ENCODE peak calls at places on chromosome 7, in ten cellular contexts. Y is heart left ventricle, V is BJ, C is tibial artery, G is MG63, I is colonic mucosa, F is H7, S is HCT116, Z is AG04449, K is fibroblast of lung. E is an unnamed sample.

GRCh38 chr7:87147500-87147899 is 4.8 kb upstream of the DMTF1 start:
- DNase-seq in Y (no peak), V (no peak), C (no peak), G (no peak), I (no peak), F (no peak), S (no peak), Z (no peak), K (no peak), E (no peak)

GRCh38 chr7:102288285-102288930 is 1.7 kb downstream of the SH2B2 start:
- DNase-seq in Y (no peak), V (no peak), C (no peak), G (no peak), I (no peak), F (no peak), S (no peak), Z (no peak), K (no peak), E (no peak)

GRCh38 chr7:44280993-44281721 is 44.2 kb downstream of the CAMK2B start:
- DNase-seq in Y (peak; percentile 43), V (no peak), C (peak; percentile 9), G (no peak), I (no peak), F (peak; percentile 36), S (no peak), Z (no peak), K (no peak), E (peak; percentile 3)

GRCh38 chr7:12893292-12893691 is 205.9 kb downstream of the ARL4A start:
- DNase-seq in Y (no peak), V (no peak), C (no peak), G (no peak), I (no peak), F (no peak), S (no peak), Z (no peak), K (no peak), E (no peak)

GRCh38 chr7:21427861-21428641 is at the start of gene SP4:
- DNase-seq in Y (peak; percentile 97), V (peak; percentile 62), C (peak; percentile 94), G (peak; percentile 94), I (peak; percentile 95), F (peak; percentile 96), S (peak; percentile 81), Z (peak; percentile 52), K (peak; percentile 94), E (peak; percentile 97)

GRCh38 chr7:64192148-64192704 is 14.8 kb upstream of the ZNF735 start:
- DNase-seq in Y (no peak), V (no peak), C (no peak), G (no peak), I (no peak), F (no peak), S (no peak), Z (no peak), K (no peak), E (no peak)

GRCh38 chr7:125644113-125644512 is 714.5 kb upstream of the POT1 start:
- DNase-seq in Y (no peak), V (no peak), C (no peak), G (no peak), I (no peak), F (no peak), S (no peak), Z (no peak), K (no peak), E (peak; percentile 32)

GRCh38 chr7:130394421-130395188 is 14.3 kb downstream of the CPA1 start:
- DNase-seq in Y (no peak), V (no peak), C (no peak), G (no peak), I (no peak), F (no peak), S (no peak), Z (no peak), K (no peak), E (no peak)

GRCh38 chr7:132183822-132184380 is 392.4 kb downstream of the PLXNA4 start:
- DNase-seq in Y (no peak), V (no peak), C (no peak), G (no peak), I (no peak), F (no peak), S (no peak), Z (no peak), K (peak; percentile 4), E (peak; percentile 31)

GRCh38 chr7:134900430-134900876 is 85.9 kb upstream of the AGBL3 start:
- DNase-seq in Y (no peak), V (no peak), C (no peak), G (no peak), I (no peak), F (no peak), S (no peak), Z (no peak), K (no peak), E (no peak)

GRCh38 chr7:144410441-144410840 is 6.9 kb upstream of the NOBOX start:
- DNase-seq in Y (no peak), V (no peak), C (no peak), G (no peak), I (no peak), F (no peak), S (no peak), Z (no peak), K (no peak), E (no peak)

GRCh38 chr7:74627699-74628411 is 29.7 kb upstream of the GTF2I start:
- DNase-seq in Y (peak; percentile 32), V (no peak), C (no peak), G (peak; percentile 54), I (peak; percentile 57), F (peak; percentile 77), S (no peak), Z (peak; percentile 24), K (peak; percentile 76), E (peak; percentile 86)
- H3K4me3 ChIP-seq in Y (no peak overlapping the region), V (no peak overlapping the region), C (no peak overlapping the region), G (no peak overlapping the region), I (no peak overlapping the region), F (no peak overlapping the region), S (no peak overlapping the region), Z (no peak overlapping the region), K (peak overlapping the region; percentile 14), E (peak overlapping the region; percentile 34)

GRCh38 chr7:85471740-85472139 is 284.9 kb upstream of the SEMA3D start:
- DNase-seq in Y (no peak), V (peak; percentile 26), C (no peak), G (no peak), I (no peak), F (no peak), S (no peak), Z (peak; percentile 24), K (peak; percentile 76), E (no peak)

GRCh38 chr7:85474234-85474633 is 287.4 kb upstream of the SEMA3D start:
- DNase-seq in Y (no peak), V (no peak), C (no peak), G (no peak), I (no peak), F (no peak), S (no peak), Z (peak; percentile 28), K (no peak), E (no peak)

GRCh38 chr7:85475476-85475875 is 288.6 kb upstream of the SEMA3D start:
- DNase-seq in Y (no peak), V (no peak), C (no peak), G (no peak), I (no peak), F (no peak), S (no peak), Z (no peak), K (no peak), E (no peak)

GRCh38 chr7:85471312-85471711 is 284.5 kb upstream of the SEMA3D start:
- DNase-seq in Y (no peak), V (no peak), C (no peak), G (no peak), I (no peak), F (no peak), S (no peak), Z (no peak), K (peak; percentile 26), E (no peak)

DNA sequence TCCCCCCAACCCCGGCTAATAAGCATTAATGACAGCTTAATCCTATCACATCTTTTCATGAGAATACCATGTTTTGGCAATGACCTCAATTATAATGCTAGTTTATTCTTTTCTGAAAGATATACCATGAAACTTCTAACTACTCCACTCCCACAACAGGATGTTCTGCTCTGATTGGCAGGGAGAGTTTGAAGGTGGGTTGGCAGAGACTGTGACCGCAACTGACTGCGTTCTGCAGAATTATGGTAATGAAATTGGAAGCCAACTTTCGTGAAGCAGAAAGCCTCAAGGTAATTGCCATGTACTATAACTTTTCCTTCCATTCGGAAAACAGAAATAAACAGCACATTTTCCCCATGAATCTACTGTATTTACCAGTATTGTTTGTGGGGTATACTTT is 288.2 kb upstream of the SEMA3D start:
- DNase-seq in Y (no peak), V (no peak), C (no peak), G (no peak), I (no peak), F (no peak), S (no peak), Z (no peak), K (no peak), E (no peak)
- H3K4me3 ChIP-seq in Y (no peak overlapping the region), V (no peak overlapping the region), C (no peak overlapping the region), G (no peak overlapping the region), I (no peak overlapping the region), F (no peak overlapping the region), S (no peak overlapping the region), Z (no peak overlapping the region), K (no peak overlapping the region), E (no peak overlapping the region)

GRCh38 chr7:97733276-97734206 is 1.7 kb downstream of the TAC1 start:
- DNase-seq in Y (no peak), V (no peak), C (no peak), G (no peak), I (no peak), F (peak; percentile 73), S (no peak), Z (no peak), K (no peak), E (no peak)
- H3K4me3 ChIP-seq in Y (no peak overlapping the region), V (no peak overlapping the region), C (no peak overlapping the region), G (no peak overlapping the region), I (peak overlapping the region; percentile 24), F (peak overlapping the region; percentile 45), S (no peak overlapping the region), Z (no peak overlapping the region), K (no peak overlapping the region), E (no peak overlapping the region)

DNA sequence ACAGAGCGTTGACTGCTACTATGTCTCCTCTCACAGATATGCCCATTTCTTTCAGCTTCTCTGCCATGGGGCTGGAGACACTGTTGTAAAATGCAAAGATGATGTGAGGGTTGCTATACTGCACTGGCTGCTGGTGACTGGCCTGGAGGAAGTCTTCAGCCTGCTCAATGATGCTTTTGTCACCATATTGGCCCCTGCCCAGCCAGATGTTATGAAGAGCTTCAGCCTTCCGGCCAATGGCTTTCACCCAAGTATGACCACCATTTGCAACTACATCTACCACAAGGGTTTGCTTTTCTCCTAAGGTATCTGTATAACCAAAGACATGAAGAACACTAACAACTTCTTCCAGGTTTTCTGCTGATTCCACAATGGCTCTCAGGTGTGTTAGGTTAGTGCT is 1.6 kb downstream of the C7orf25 start:
- DNase-seq in Y (no peak), V (no peak), C (no peak), G (no peak), I (no peak), F (no peak), S (no peak), Z (no peak), K (no peak), E (no peak)
- H3K4me3 ChIP-seq in Y (no peak overlapping the region), V (no peak overlapping the region), C (no peak overlapping the region), G (peak overlapping the region; percentile 62), I (no peak overlapping the region), F (no peak overlapping the region), S (no peak overlapping the region), Z (no peak overlapping the region), K (peak overlapping the region; percentile 81), E (no peak overlapping the region)

GRCh38 chr7:143285454-143285756 is 647 bp downstream of the TMEM139 start:
- DNase-seq in Y (no peak), V (no peak), C (no peak), G (no peak), I (peak; percentile 81), F (peak; percentile 27), S (no peak), Z (no peak), K (no peak), E (no peak)
- H3K4me3 ChIP-seq in Y (peak overlapping the region; percentile 41), V (no peak overlapping the region), C (no peak overlapping the region), G (no peak overlapping the region), I (peak overlapping the region; percentile 5), F (peak overlapping the region; percentile 44), S (peak overlapping the region; percentile 53), Z (no peak overlapping the region), K (no peak overlapping the region), E (no peak overlapping the region)

E was measured in SJCRH30.